ENCODE peak calls at places on chromosomes 7 and 10, in ten cellular contexts. One of them, this sample, is unnamed.

GRCh38 chr7:36272211-36272566 is 117.5 kb upstream of the ANLN start:
- ATAC-seq in lower lobe of right lung: no peak
- ATAC-seq in right cardiac atrium: no peak
- ATAC-seq in omental fat pad: no peak
- ATAC-seq in IMR-90: no peak
- ATAC-seq in RWPE2: no peak
- ATAC-seq in mucosa of descending colon: no peak
- ATAC-seq in left ventricle myocardium superior: no peak
- ATAC-seq in foreskin keratinocyte: no peak
- ATAC-seq in Right ventricle myocardium inferior: no peak
- ATAC-seq in this sample: no peak

GRCh38 chr10:6514844-6515780 is 65.0 kb downstream of the PRKCQ start:
- ATAC-seq in lower lobe of right lung: peak; percentile 31
- ATAC-seq in right cardiac atrium: peak; percentile 36
- ATAC-seq in omental fat pad: no peak
- ATAC-seq in IMR-90: no peak
- ATAC-seq in RWPE2: no peak
- ATAC-seq in mucosa of descending colon: peak; percentile 17
- ATAC-seq in left ventricle myocardium superior: peak; percentile 52
- ATAC-seq in foreskin keratinocyte: no peak
- ATAC-seq in Right ventricle myocardium inferior: peak; percentile 72
- ATAC-seq in this sample: no peak

GRCh38 chr7:43890468-43890867 is 15.9 kb downstream of the URGCP start:
- ATAC-seq in lower lobe of right lung: peak; percentile 32
- ATAC-seq in right cardiac atrium: peak; percentile 47
- ATAC-seq in omental fat pad: no peak
- ATAC-seq in IMR-90: no peak
- ATAC-seq in RWPE2: no peak
- ATAC-seq in mucosa of descending colon: no peak
- ATAC-seq in left ventricle myocardium superior: peak; percentile 19
- ATAC-seq in foreskin keratinocyte: no peak
- ATAC-seq in Right ventricle myocardium inferior: no peak
- ATAC-seq in this sample: no peak

GRCh38 chr10:10589540-10589939 is 428.1 kb upstream of the CELF2 start:
- ATAC-seq in lower lobe of right lung: no peak
- ATAC-seq in right cardiac atrium: peak; percentile 44
- ATAC-seq in omental fat pad: peak; percentile 60
- ATAC-seq in IMR-90: peak; percentile 79
- ATAC-seq in RWPE2: peak; percentile 83
- ATAC-seq in mucosa of descending colon: peak; percentile 15
- ATAC-seq in left ventricle myocardium superior: peak; percentile 46
- ATAC-seq in foreskin keratinocyte: peak; percentile 92
- ATAC-seq in Right ventricle myocardium inferior: peak; percentile 38
- ATAC-seq in this sample: no peak

GRCh38 chr7:47631711-47632110 is 49.8 kb upstream of the TNS3 start:
- ATAC-seq in lower lobe of right lung: no peak
- ATAC-seq in right cardiac atrium: no peak
- ATAC-seq in omental fat pad: no peak
- ATAC-seq in IMR-90: no peak
- ATAC-seq in RWPE2: no peak
- ATAC-seq in mucosa of descending colon: no peak
- ATAC-seq in left ventricle myocardium superior: no peak
- ATAC-seq in foreskin keratinocyte: no peak
- ATAC-seq in Right ventricle myocardium inferior: no peak
- ATAC-seq in this sample: no peak

GRCh38 chr10:21604651-21605050 is 70.6 kb downstream of the MLLT10 start:
- ATAC-seq in lower lobe of right lung: no peak
- ATAC-seq in right cardiac atrium: no peak
- ATAC-seq in omental fat pad: no peak
- ATAC-seq in IMR-90: no peak
- ATAC-seq in RWPE2: no peak
- ATAC-seq in mucosa of descending colon: no peak
- ATAC-seq in left ventricle myocardium superior: no peak
- ATAC-seq in foreskin keratinocyte: no peak
- ATAC-seq in Right ventricle myocardium inferior: no peak
- ATAC-seq in this sample: no peak

GRCh38 chr10:71242621-71243009 is 30.2 kb downstream of the UNC5B start:
- ATAC-seq in lower lobe of right lung: no peak
- ATAC-seq in right cardiac atrium: no peak
- ATAC-seq in omental fat pad: no peak
- ATAC-seq in IMR-90: no peak
- ATAC-seq in RWPE2: no peak
- ATAC-seq in mucosa of descending colon: no peak
- ATAC-seq in left ventricle myocardium superior: peak; percentile 12
- ATAC-seq in foreskin keratinocyte: no peak
- ATAC-seq in Right ventricle myocardium inferior: no peak
- ATAC-seq in this sample: no peak

GRCh38 chr7:137958593-137959431 is 43.1 kb downstream of the CREB3L2 start:
- ATAC-seq in lower lobe of right lung: peak; percentile 43
- ATAC-seq in right cardiac atrium: no peak
- ATAC-seq in omental fat pad: no peak
- ATAC-seq in IMR-90: no peak
- ATAC-seq in RWPE2: no peak
- ATAC-seq in mucosa of descending colon: no peak
- ATAC-seq in left ventricle myocardium superior: no peak
- ATAC-seq in foreskin keratinocyte: no peak
- ATAC-seq in Right ventricle myocardium inferior: no peak
- ATAC-seq in this sample: peak; percentile 57

GRCh38 chr10:110488124-110488681 is 9.5 kb upstream of the DUSP5 start:
- ATAC-seq in lower lobe of right lung: no peak
- ATAC-seq in right cardiac atrium: no peak
- ATAC-seq in omental fat pad: no peak
- ATAC-seq in IMR-90: peak; percentile 55
- ATAC-seq in RWPE2: peak; percentile 31
- ATAC-seq in mucosa of descending colon: no peak
- ATAC-seq in left ventricle myocardium superior: no peak
- ATAC-seq in foreskin keratinocyte: peak; percentile 64
- ATAC-seq in Right ventricle myocardium inferior: no peak
- ATAC-seq in this sample: no peak

GRCh38 chr10:23694921-23695824 is 256.3 kb downstream of the OTUD1 start:
- ATAC-seq in lower lobe of right lung: no peak
- ATAC-seq in right cardiac atrium: peak; percentile 26
- ATAC-seq in omental fat pad: no peak
- ATAC-seq in IMR-90: no peak
- ATAC-seq in RWPE2: peak; percentile 24
- ATAC-seq in mucosa of descending colon: no peak
- ATAC-seq in left ventricle myocardium superior: no peak
- ATAC-seq in foreskin keratinocyte: peak; percentile 26
- ATAC-seq in Right ventricle myocardium inferior: no peak
- ATAC-seq in this sample: no peak

GRCh38 chr7:128136215-128136597 is 104.9 kb upstream of the LEP start:
- ATAC-seq in lower lobe of right lung: no peak
- ATAC-seq in right cardiac atrium: peak; percentile 29
- ATAC-seq in omental fat pad: no peak
- ATAC-seq in IMR-90: peak; percentile 32
- ATAC-seq in RWPE2: peak; percentile 37
- ATAC-seq in mucosa of descending colon: peak; percentile 23
- ATAC-seq in left ventricle myocardium superior: no peak
- ATAC-seq in foreskin keratinocyte: peak; percentile 33
- ATAC-seq in Right ventricle myocardium inferior: peak; percentile 14
- ATAC-seq in this sample: peak; percentile 32

GRCh38 chr10:115844592-115844991 is 428.4 kb downstream of the GFRA1 start:
- ATAC-seq in lower lobe of right lung: peak; percentile 21
- ATAC-seq in right cardiac atrium: peak; percentile 97
- ATAC-seq in omental fat pad: peak; percentile 88
- ATAC-seq in IMR-90: no peak
- ATAC-seq in RWPE2: no peak
- ATAC-seq in mucosa of descending colon: no peak
- ATAC-seq in left ventricle myocardium superior: peak; percentile 99
- ATAC-seq in foreskin keratinocyte: no peak
- ATAC-seq in Right ventricle myocardium inferior: peak; percentile 95
- ATAC-seq in this sample: no peak

GRCh38 chr10:132457328-132458070 is 60.5 kb downstream of the PWWP2B start:
- ATAC-seq in lower lobe of right lung: no peak
- ATAC-seq in right cardiac atrium: no peak
- ATAC-seq in omental fat pad: no peak
- ATAC-seq in IMR-90: no peak
- ATAC-seq in RWPE2: no peak
- ATAC-seq in mucosa of descending colon: no peak
- ATAC-seq in left ventricle myocardium superior: no peak
- ATAC-seq in foreskin keratinocyte: no peak
- ATAC-seq in Right ventricle myocardium inferior: no peak
- ATAC-seq in this sample: no peak

GRCh38 chr7:116574025-116574822 is 49.4 kb downstream of the CAV1 start:
- ATAC-seq in lower lobe of right lung: no peak
- ATAC-seq in right cardiac atrium: peak; percentile 77
- ATAC-seq in omental fat pad: no peak
- ATAC-seq in IMR-90: no peak
- ATAC-seq in RWPE2: no peak
- ATAC-seq in mucosa of descending colon: peak; percentile 70
- ATAC-seq in left ventricle myocardium superior: peak; percentile 86
- ATAC-seq in foreskin keratinocyte: no peak
- ATAC-seq in Right ventricle myocardium inferior: peak; percentile 60
- ATAC-seq in this sample: no peak